ENCODE peak calls at places on chromosomes 4 and X, in four cellular contexts. B is AG04450, J is lower lobe of right lung, R is IMR-90. M is an unnamed sample. For H3K9me3, the result is how much of the 10 kb centered on the place peaks cover.

GRCh38 chr4:2803624-2804448 is 11.0 kb downstream of the SH3BP2 start:
- DNase-seq in B (no peak), J (peak), R (no peak), M (peak)

GRCh38 chr4:105594094-105595010 is 41.9 kb downstream of the ARHGEF38 start:
- DNase-seq in B (no peak), J (no peak), R (no peak), M (no peak)

GRCh38 chr4:8000721-8001491 is 61.2 kb upstream of the AFAP1 start:
- DNase-seq in B (no peak), J (no peak), R (no peak), M (no peak)

GRCh38 chr4:5957091-5957490 is 61.1 kb downstream of the C4orf50 start:
- DNase-seq in B (no peak), J (no peak), R (no peak), M (no peak)

GRCh38 chrX:16512401-16512776 is 137.6 kb upstream of the S100G start:
- DNase-seq in B (no peak), J (no peak), R (no peak), M (no peak)

GRCh38 chrX:20514358-20514757 is 247.6 kb upstream of the RPS6KA3 start:
- DNase-seq in B (no peak), J (no peak), R (peak), M (peak)

GRCh38 chrX:2677764-2678163 is 13.3 kb upstream of the CD99 start:
- DNase-seq in B (peak), J (peak), R (peak), M (peak)

GRCh38 chrX:43581167-43581566 is 74.9 kb upstream of the MAOA start:
- DNase-seq in B (no peak), J (no peak), R (no peak), M (no peak)

GRCh38 chr4:4479366-4479765 is 62.5 kb downstream of the STX18 start:
- DNase-seq in B (no peak), J (no peak), R (no peak), M (no peak)

GRCh38 chr4:55312491-55313101 is 33.4 kb upstream of the SRD5A3 start:
- DNase-seq in B (no peak), J (no peak), R (peak), M (peak)

GRCh38 chr4:182242793-182243192 is 409 bp upstream of the TENM3 start:
- DNase-seq in B (no peak), J (no peak), R (peak), M (no peak)

GRCh38 chr4:15551740-15552446 is 82.2 kb downstream of the CC2D2A start:
- DNase-seq in B (no peak), J (no peak), R (no peak), M (no peak)

GRCh38 chr4:179278647-179279046 is 1836.4 kb upstream of the AGA start:
- DNase-seq in B (no peak), J (no peak), R (no peak), M (no peak)

DNA sequence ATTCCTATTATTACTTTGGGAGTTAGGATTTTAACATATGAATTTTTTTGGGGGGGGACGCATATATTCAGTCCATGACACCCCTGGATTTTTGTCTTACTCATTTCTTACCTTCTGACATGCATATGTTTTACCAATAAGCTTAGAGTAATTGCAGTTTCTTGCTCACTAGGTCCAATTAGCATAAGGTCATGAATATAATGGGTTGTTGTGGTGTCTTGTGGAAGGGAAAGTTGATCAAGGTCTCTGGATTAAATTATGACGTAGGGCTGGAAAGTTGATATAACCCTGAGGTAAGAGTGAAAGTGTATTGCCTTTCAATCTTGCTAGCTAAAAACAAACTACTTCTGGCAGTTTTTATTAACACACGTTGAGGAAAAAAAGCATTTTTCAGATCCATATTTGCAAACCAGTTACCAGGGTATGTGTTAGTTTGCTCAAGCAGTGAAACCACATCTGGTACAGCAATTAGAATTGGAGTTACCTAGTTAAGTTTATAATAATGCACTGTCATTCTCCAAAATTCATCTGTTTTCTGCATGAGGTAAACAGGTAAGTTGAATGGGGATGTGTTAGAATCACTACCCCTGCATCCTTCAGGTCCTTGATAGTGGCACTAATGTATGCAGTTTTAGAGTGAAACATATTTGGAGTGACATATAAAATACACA is 32.0 kb downstream of the STIM2 start:
- DNase-seq in B (no peak), J (no peak), R (no peak), M (no peak)
- H3K9me3 ChIP-seq in B (under half), J (under half), R (under half), M (under half)

GRCh38 chrX:81868979-81869378 is 667.1 kb downstream of the SH3BGRL start:
- DNase-seq in B (no peak), J (no peak), R (no peak), M (no peak)
- H3K9me3 ChIP-seq in B (under half), J (under half), R (under half), M (under half)

DNA sequence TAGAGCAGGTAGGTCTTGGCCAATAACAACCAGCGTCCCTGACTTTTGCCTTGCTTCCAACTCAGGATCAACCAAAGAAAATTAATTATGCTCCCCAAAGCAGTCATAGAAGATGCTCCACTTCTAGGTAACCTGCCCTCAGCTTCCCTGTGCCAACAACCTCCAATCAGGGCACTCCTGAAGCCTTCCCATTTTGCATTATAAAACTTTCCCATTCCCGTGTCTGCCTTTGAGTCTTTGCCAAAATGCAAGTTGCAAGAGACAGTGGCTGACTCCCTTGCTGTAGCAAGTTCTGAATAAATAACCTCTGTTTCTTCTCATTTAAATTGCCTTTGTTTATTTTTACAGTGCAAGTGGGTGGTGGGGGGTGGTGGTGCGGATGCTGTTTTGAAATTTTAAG is 418.0 kb downstream of the PACRGL start:
- DNase-seq in B (no peak), J (no peak), R (no peak), M (no peak)
- H3K9me3 ChIP-seq in B (under half), J (under half), R (under half), M (under half)

GRCh38 chrX:22534643-22535042 is 261.9 kb downstream of the CBLL2 start:
- DNase-seq in B (peak), J (no peak), R (peak), M (peak)
- H3K9me3 ChIP-seq in B (under half), J (under half), R (under half), M (under half)

GRCh38 chr4:119688439-119688838 is 59.8 kb upstream of the PDE5A start:
- DNase-seq in B (no peak), J (no peak), R (no peak), M (no peak)

GRCh38 chr4:119695216-119695615 is 66.6 kb upstream of the PDE5A start:
- DNase-seq in B (no peak), J (no peak), R (peak), M (no peak)

GRCh38 chr4:119693127-119693526 is 64.5 kb upstream of the PDE5A start:
- DNase-seq in B (no peak), J (no peak), R (peak), M (peak)

GRCh38 chr4:119690871-119691270 is 62.3 kb upstream of the PDE5A start:
- DNase-seq in B (no peak), J (no peak), R (no peak), M (no peak)

GRCh38 chr4:119692001-119692400 is 63.4 kb upstream of the PDE5A start:
- DNase-seq in B (no peak), J (no peak), R (peak), M (peak)
- H3K9me3 ChIP-seq in B (under half), J (under half), R (under half), M (under half)